ENCODE peak calls at places on chromosomes 3 and 15, in ten cellular contexts. E, S, H, B, C, U, Y, P, N and W are unnamed samples.

GRCh38 chr3:67655364-67656121 is 1.1 kb upstream of the SUCLG2 start:
- DNase-seq in Y (no peak), S (no peak), N (no peak), H (no peak), C (no peak), E (peak), B (peak), U (no peak), P (no peak), W (peak)

GRCh38 chr15:99365232-99365631 is 114.0 kb downstream of the LRRC28 start:
- DNase-seq in P (no peak), E (no peak), B (no peak), Y (no peak), U (no peak), C (no peak), S (no peak), N (peak), H (no peak), W (no peak)

GRCh38 chr15:96053039-96054021 is 277.2 kb upstream of the NR2F2 start:
- DNase-seq in E (no peak), H (peak), N (peak), C (no peak), P (peak), Y (no peak), U (peak), B (no peak), S (peak), W (no peak)

GRCh38 chr15:69093127-69093526 is 67.3 kb upstream of the GLCE start:
- DNase-seq in S (peak), E (no peak), Y (no peak), P (no peak), N (peak), H (no peak), C (no peak), U (no peak), B (no peak), W (no peak)

GRCh38 chr15:23052522-23052921 is 13.2 kb upstream of the TUBGCP5 start:
- DNase-seq in H (no peak), P (no peak), E (no peak), C (no peak), Y (no peak), U (no peak), B (no peak), S (no peak), N (no peak), W (no peak)

GRCh38 chr3:123605789-123606234 is 21.0 kb upstream of the HACD2 start:
- DNase-seq in S (peak), P (no peak), U (peak), H (no peak), E (no peak), C (no peak), N (no peak), Y (no peak), B (no peak), W (no peak)

GRCh38 chr3:126179825-126180476 is 435 bp downstream of the ALDH1L1 start:
- DNase-seq in N (no peak), H (peak), B (peak), U (peak), C (no peak), Y (peak), E (no peak), P (no peak), S (no peak), W (peak)

GRCh38 chr15:66156310-66156975 is 97.1 kb downstream of the MEGF11 start:
- DNase-seq in Y (no peak), P (no peak), C (no peak), N (no peak), H (no peak), E (no peak), B (no peak), S (no peak), U (no peak), W (no peak)

GRCh38 chr3:140467104-140467577 is 210.7 kb upstream of the TRIM42 start:
- DNase-seq in C (no peak), U (peak), H (peak), S (peak), E (no peak), P (no peak), N (no peak), Y (no peak), B (no peak), W (no peak)

GRCh38 chr3:117548600-117548999 is 839.0 kb downstream of the TUSC7 start:
- DNase-seq in E (no peak), B (no peak), C (no peak), U (no peak), N (no peak), P (no peak), Y (no peak), H (no peak), S (no peak), W (no peak)

GRCh38 chr15:88907111-88907510 is 6.1 kb downstream of the MFGE8 start:
- DNase-seq in U (no peak), C (no peak), E (no peak), N (no peak), B (no peak), S (no peak), P (no peak), H (no peak), Y (no peak), W (no peak)

GRCh38 chr15:68818671-68819450 is 1.8 kb downstream of the ANP32A start:
- DNase-seq in Y (no peak), N (peak), E (peak), B (peak), U (peak), H (peak), P (no peak), C (no peak), S (peak), W (peak)

GRCh38 chr15:64905119-64905831 is 6.4 kb upstream of the ANKDD1A start:
- DNase-seq in U (peak), Y (peak), P (no peak), S (peak), H (peak), N (peak), E (peak), B (peak), C (no peak), W (peak)

GRCh38 chr3:150623945-150624344 is 20.8 kb downstream of the SELENOT start:
- DNase-seq in Y (no peak), H (no peak), P (no peak), N (no peak), E (no peak), S (peak), B (no peak), C (no peak), U (no peak), W (no peak)

GRCh38 chr15:70765504-70766281 is 2.3 kb upstream of the UACA start:
- DNase-seq in B (no peak), P (no peak), C (no peak), N (no peak), S (peak), U (peak), Y (no peak), E (no peak), H (no peak), W (no peak)

GRCh38 chr3:49298511-49298910 is 21.5 kb upstream of the C3orf62 start:
- DNase-seq in U (no peak), S (no peak), Y (no peak), B (no peak), H (no peak), C (no peak), E (no peak), N (no peak), P (no peak), W (no peak)

GRCh38 chr3:193301441-193301840 is 60.4 kb downstream of the PLAAT1 start:
- DNase-seq in B (no peak), Y (no peak), S (peak), P (no peak), H (no peak), N (peak), E (no peak), C (peak), U (no peak), W (no peak)

GRCh38 chr15:95718441-95718840 is 612.1 kb upstream of the NR2F2 start:
- DNase-seq in Y (no peak), N (no peak), U (no peak), S (no peak), E (no peak), P (no peak), H (no peak), C (no peak), B (no peak), W (no peak)

GRCh38 chr15:69586721-69587120 is 134.1 kb downstream of the RPLP1 start:
- DNase-seq in H (no peak), E (no peak), B (no peak), S (no peak), N (no peak), U (no peak), Y (no peak), P (no peak), C (no peak), W (no peak)

GRCh38 chr3:98956008-98956407 is 54.5 kb upstream of the DCBLD2 start:
- DNase-seq in E (no peak), S (no peak), Y (no peak), C (no peak), P (no peak), B (no peak), H (no peak), N (no peak), U (no peak), W (no peak)

GRCh38 chr3:108493862-108494261 is 16.5 kb downstream of the MYH15 start:
- DNase-seq in C (no peak), P (no peak), H (no peak), U (no peak), S (no peak), E (no peak), N (no peak), Y (peak), B (no peak), W (peak)

GRCh38 chr3:101319531-101319930 is 844 bp downstream of the IMPG2 start:
- DNase-seq in E (no peak), B (no peak), P (no peak), U (no peak), C (no peak), S (no peak), H (no peak), Y (no peak), N (no peak), W (no peak)

GRCh38 chr15:40130799-40131502 is 22.3 kb upstream of the BMF start:
- DNase-seq in C (no peak), E (no peak), N (no peak), B (no peak), H (no peak), Y (no peak), U (no peak), P (no peak), S (no peak), W (no peak)

GRCh38 chr3:60917136-60917535 is 334.1 kb downstream of the FHIT start:
- DNase-seq in Y (no peak), P (no peak), B (peak), H (no peak), N (no peak), S (no peak), C (no peak), U (no peak), E (no peak), W (no peak)

GRCh38 chr3:193095366-193095765 is 145.7 kb upstream of the PLAAT1 start:
- DNase-seq in U (no peak), C (no peak), E (no peak), P (no peak), H (no peak), B (no peak), Y (no peak), S (peak), N (no peak), W (no peak)

GRCh38 chr3:63968612-63969350 is 54.5 kb downstream of the PSMD6 start:
- DNase-seq in U (no peak), P (no peak), E (no peak), S (peak), H (no peak), Y (no peak), B (no peak), N (no peak), C (peak), W (no peak)

GRCh38 chr15:47586653-47587224 is 130.6 kb upstream of the SEMA6D start:
- DNase-seq in N (no peak), Y (no peak), E (no peak), H (no peak), C (no peak), U (no peak), B (no peak), S (no peak), P (no peak), W (no peak)

GRCh38 chr3:109023656-109024254 is 70.1 kb upstream of the GUCA1C start:
- DNase-seq in H (peak), Y (peak), B (peak), P (peak), N (peak), E (peak), U (peak), S (peak), C (peak), W (peak)

GRCh38 chr3:81300324-81300927 is 461.0 kb downstream of the GBE1 start:
- DNase-seq in B (no peak), Y (no peak), E (no peak), H (no peak), S (no peak), N (no peak), U (peak), C (no peak), P (peak), W (no peak)

GRCh38 chr15:85754993-85755392 is 39.7 kb downstream of the KLHL25 start:
- DNase-seq in E (no peak), H (no peak), U (no peak), Y (no peak), P (no peak), S (no peak), B (peak), C (no peak), N (no peak), W (no peak)

GRCh38 chr3:194572131-194572789 is 61.0 kb downstream of the TMEM44 start:
- DNase-seq in E (no peak), P (no peak), H (no peak), S (peak), B (no peak), C (peak), U (peak), N (peak), Y (no peak), W (no peak)

GRCh38 chr3:112459750-112460149 is 39.5 kb downstream of the BTLA start:
- DNase-seq in C (no peak), U (no peak), H (no peak), B (no peak), E (no peak), S (no peak), P (no peak), Y (no peak), N (no peak), W (no peak)